ENCODE peak calls at places on chromosome 5, in four cellular contexts. P is IMR-90, H is H1, K is H9. V is an unnamed sample.

GRCh38 chr5:145931718-145932117 is 4.7 kb upstream of the SH3RF2 start:
- DNase-seq in H (no peak), K (no peak), P (peak; percentile 21), V (no peak)

GRCh38 chr5:103120607-103121200 is 603 bp downstream of the PPIP5K2 start:
- DNase-seq in K (peak; percentile 31), H (no peak), P (peak; percentile 6), V (peak; percentile 33)

GRCh38 chr5:32311404-32312193 is 1.1 kb downstream of the MTMR12 start:
- DNase-seq in H (no peak), P (peak; percentile 11), K (no peak), V (peak; percentile 74)

GRCh38 chr5:127858116-127858784 is 155.1 kb downstream of the CCDC192 start:
- DNase-seq in H (no peak), P (no peak), K (no peak), V (no peak)

GRCh38 chr5:90866915-90867715 is 308.5 kb downstream of the ADGRV1 start:
- DNase-seq in K (no peak), H (no peak), P (peak; percentile 8), V (peak; percentile 63)

GRCh38 chr5:43305948-43306563 is 7.2 kb downstream of the HMGCS1 start:
- DNase-seq in P (peak; percentile 73), K (no peak), H (no peak), V (peak; percentile 77)

GRCh38 chr5:168002116-168002515 is 289.3 kb upstream of the WWC1 start:
- DNase-seq in P (no peak), K (no peak), H (no peak), V (no peak)

GRCh38 chr5:154190652-154191304 is at the start of gene GALNT10:
- DNase-seq in K (peak; percentile 61), H (no peak), P (peak; percentile 66), V (peak; percentile 71)

GRCh38 chr5:132456553-132457361 is 33.8 kb downstream of the IRF1 start:
- DNase-seq in K (no peak), H (no peak), P (no peak), V (no peak)

GRCh38 chr5:82544004-82544403 is 265.9 kb upstream of the RPS23 start:
- DNase-seq in P (no peak), H (no peak), K (no peak), V (no peak)

GRCh38 chr5:165576678-165577275 is 2071.4 kb downstream of the MAT2B start:
- DNase-seq in H (no peak), P (no peak), K (no peak), V (no peak)

GRCh38 chr5:79489773-79490172 is 24.2 kb downstream of the HOMER1 start:
- DNase-seq in K (no peak), H (no peak), P (no peak), V (no peak)

GRCh38 chr5:111069839-111070238 is 1.7 kb upstream of the TSLP start:
- DNase-seq in K (no peak), P (peak; percentile 88), H (no peak), V (no peak)

GRCh38 chr5:142495561-142495960 is 170.7 kb upstream of the SPRY4 start:
- DNase-seq in K (no peak), H (no peak), P (no peak), V (no peak)

GRCh38 chr5:101068298-101068697 is 165.2 kb upstream of the ST8SIA4 start:
- DNase-seq in P (no peak), H (no peak), K (no peak), V (no peak)

GRCh38 chr5:120684749-120685415 is 220.8 kb downstream of the PRR16 start:
- DNase-seq in K (peak; percentile 54), H (no peak), P (peak; percentile 12), V (peak; percentile 73)

GRCh38 chr5:151078490-151079262 is 2.2 kb downstream of the TNIP1 start:
- DNase-seq in H (no peak), K (no peak), P (no peak), V (no peak)

GRCh38 chr5:83026930-83027687 is 50.1 kb downstream of the TMEM167A start:
- DNase-seq in H (no peak), P (peak; percentile 5), K (peak; percentile 81), V (peak; percentile 82)

GRCh38 chr5:146630467-146630866 is 114.5 kb upstream of the GPR151 start:
- DNase-seq in H (no peak), P (no peak), K (no peak), V (no peak)

GRCh38 chr5:144028058-144028457 is 142.4 kb downstream of the YIPF5 start:
- DNase-seq in H (no peak), K (no peak), P (peak; percentile 51), V (no peak)

GRCh38 chr5:75368391-75368790 is 31.4 kb downstream of the HMGCR start:
- DNase-seq in H (no peak), K (no peak), P (peak; percentile 85), V (no peak)

GRCh38 chr5:72065751-72066255 is 41.5 kb upstream of the MAP1B start:
- DNase-seq in P (peak; percentile 50), K (peak; percentile 90), H (peak; percentile 78), V (peak; percentile 97)

GRCh38 chr5:38467353-38468040 is 88.9 kb downstream of the LIFR start:
- DNase-seq in K (no peak), H (no peak), P (peak; percentile 56), V (no peak)

GRCh38 chr5:142280066-142281011 is 44.5 kb downstream of the SPRY4 start:
- DNase-seq in H (peak; percentile 77), K (peak; percentile 96), P (peak; percentile 79), V (peak; percentile 99)

GRCh38 chr5:142095035-142095434 is 13.5 kb upstream of the NDFIP1 start:
- DNase-seq in H (no peak), K (no peak), P (no peak), V (no peak)

GRCh38 chr5:180086816-180087426 is 15.4 kb upstream of the RNF130 start:
- DNase-seq in P (no peak), K (no peak), H (no peak), V (no peak)

GRCh38 chr5:74977475-74977874 is 74.9 kb downstream of the GCNT4 start:
- DNase-seq in P (no peak), H (no peak), K (no peak), V (no peak)

GRCh38 chr5:76657683-76658311 is 34.6 kb upstream of the F2RL2 start:
- DNase-seq in K (no peak), H (no peak), P (no peak), V (peak; percentile 90)
- H4K5ac ChIP-seq in K (no peak overlapping the region), H (no peak overlapping the region), P (peak overlapping the region; percentile 63), V (no peak overlapping the region)

DNA sequence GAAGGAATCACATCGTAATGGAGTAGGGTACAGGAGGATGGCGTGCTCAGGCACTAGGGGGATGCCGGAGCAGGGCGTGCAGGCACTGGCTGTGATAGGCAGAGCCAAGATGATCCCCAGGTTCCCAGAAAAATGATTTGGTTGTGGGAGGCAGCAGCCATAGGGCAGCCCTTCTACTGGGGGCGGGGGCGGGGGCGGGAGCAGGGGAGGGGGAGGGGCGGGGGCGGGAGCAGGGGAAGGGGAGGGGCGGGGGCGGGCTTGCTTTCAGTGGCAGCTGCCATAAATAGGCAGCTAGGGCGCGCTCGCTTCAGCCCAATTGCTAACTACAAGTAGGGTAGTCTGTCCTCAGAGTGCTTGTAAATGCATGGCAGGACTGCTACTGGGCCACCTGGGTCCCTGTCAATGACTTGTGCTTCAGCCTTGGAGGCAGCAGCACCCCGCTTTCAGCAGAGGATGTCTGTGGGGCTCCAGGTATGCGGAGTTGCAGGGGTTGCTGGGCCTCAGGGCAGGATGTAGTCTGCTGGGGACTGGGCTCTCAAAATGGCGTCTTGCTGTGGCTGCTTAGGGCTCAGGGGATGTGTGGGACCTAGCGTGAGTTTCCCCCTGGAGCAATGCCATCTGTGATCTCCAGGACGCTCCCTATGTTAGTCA is 354.3 kb downstream of the RAB3C start:
- DNase-seq in K (peak; percentile 81), P (no peak), H (no peak), V (no peak)
- H3K27ac ChIP-seq in K (no peak overlapping the region), P (no peak overlapping the region), H (no peak overlapping the region), V (no peak overlapping the region)

GRCh38 chr5:84392836-84393235 is 8.2 kb upstream of the EDIL3 start:
- DNase-seq in P (no peak), K (no peak), H (no peak), V (no peak)

GRCh38 chr5:84397385-84397784 is 12.7 kb upstream of the EDIL3 start:
- DNase-seq in K (no peak), P (no peak), H (no peak), V (no peak)

GRCh38 chr5:84393969-84394368 is 9.3 kb upstream of the EDIL3 start:
- DNase-seq in H (no peak), K (no peak), P (peak; percentile 88), V (no peak)
- H4K8ac ChIP-seq in H (no peak overlapping the region), K (no peak overlapping the region), P (no peak overlapping the region), V (no peak overlapping the region)

GRCh38 chr5:81164466-81164865 is 68.7 kb upstream of the CKMT2 start:
- DNase-seq in K (no peak), P (no peak), H (no peak), V (no peak)
- H4K5ac ChIP-seq in K (no peak overlapping the region), P (no peak overlapping the region), H (no peak overlapping the region), V (no peak overlapping the region)

GRCh38 chr5:5182508-5183191 is 42.5 kb downstream of the ADAMTS16 start:
- DNase-seq in H (no peak), P (no peak), K (no peak), V (no peak)
- H3K27ac ChIP-seq in H (peak overlapping the region; percentile 75), P (no peak overlapping the region), K (peak overlapping the region; percentile 98), V (no peak overlapping the region)

GRCh38 chr5:138465288-138466057 is at the start of gene EGR1:
- DNase-seq in P (peak; percentile 94), H (peak; percentile 69), K (peak; percentile 95), V (peak; percentile 97)

GRCh38 chr5:138466058-138466899 is 1.0 kb downstream of the EGR1 start:
- DNase-seq in H (no peak), P (peak; percentile 39), K (no peak), V (no peak)

GRCh38 chr5:138463335-138464017 is 1.8 kb upstream of the EGR1 start:
- DNase-seq in K (no peak), P (no peak), H (no peak), V (peak; percentile 52)

GRCh38 chr5:138464388-138465287 is 641 bp upstream of the EGR1 start:
- DNase-seq in P (peak; percentile 98), H (peak; percentile 98), K (peak; percentile 98), V (peak; percentile 100)

GRCh38 chr5:138464018-138464387 is 1.3 kb upstream of the EGR1 start:
- DNase-seq in H (peak; percentile 98), P (peak; percentile 93), K (peak; percentile 92), V (peak; percentile 96)
- H4K8ac ChIP-seq in H (peak overlapping the region; percentile 90), P (peak overlapping the region; percentile 86), K (no peak overlapping the region), V (no peak overlapping the region)